ENCODE peak calls at places on chromosome 12, in ten cellular contexts. C, J, Y, F, R, X, O, E, B and P are unnamed samples.

GRCh38 chr12:57107456-57107855 is 3.7 kb downstream of the STAT6 start:
- DNase-seq in C (no peak), J (no peak), Y (no peak), F (peak; percentile 21), R (no peak), X (no peak), O (no peak), E (no peak), B (no peak), P (no peak)

GRCh38 chr12:121795029-121795977 is 1.8 kb upstream of the RHOF start:
- DNase-seq in C (peak; percentile 89), J (peak; percentile 74), Y (peak; percentile 96), F (peak; percentile 94), R (peak; percentile 85), X (peak; percentile 89), O (no peak), E (peak; percentile 83), B (no peak), P (peak; percentile 89)

GRCh38 chr12:124904306-124905098 is 9.9 kb downstream of the UBC start:
- DNase-seq in C (peak; percentile 91), J (no peak), Y (peak; percentile 88), F (peak; percentile 80), R (no peak), X (peak; percentile 83), O (no peak), E (no peak), B (no peak), P (no peak)

GRCh38 chr12:74722709-74723108 is 185.1 kb downstream of the ATXN7L3B start:
- DNase-seq in C (no peak), J (no peak), Y (no peak), F (no peak), R (no peak), X (no peak), O (no peak), E (no peak), B (no peak), P (no peak)

GRCh38 chr12:68259318-68259940 is 6.0 kb upstream of the IL22 start:
- DNase-seq in C (no peak), J (no peak), Y (no peak), F (no peak), R (no peak), X (no peak), O (peak; percentile 88), E (no peak), B (peak; percentile 43), P (no peak)

GRCh38 chr12:69428351-69429048 is 41.7 kb upstream of the FRS2 start:
- DNase-seq in C (no peak), J (no peak), Y (no peak), F (no peak), R (no peak), X (no peak), O (no peak), E (no peak), B (no peak), P (no peak)

GRCh38 chr12:106144847-106145246 is 6.1 kb upstream of the NUAK1 start:
- DNase-seq in C (no peak), J (no peak), Y (no peak), F (no peak), R (no peak), X (no peak), O (no peak), E (no peak), B (no peak), P (no peak)

GRCh38 chr12:93302331-93303229 is 75.1 kb upstream of the NUDT4 start:
- DNase-seq in C (no peak), J (no peak), Y (peak; percentile 61), F (no peak), R (no peak), X (no peak), O (no peak), E (no peak), B (no peak), P (no peak)

DNA sequence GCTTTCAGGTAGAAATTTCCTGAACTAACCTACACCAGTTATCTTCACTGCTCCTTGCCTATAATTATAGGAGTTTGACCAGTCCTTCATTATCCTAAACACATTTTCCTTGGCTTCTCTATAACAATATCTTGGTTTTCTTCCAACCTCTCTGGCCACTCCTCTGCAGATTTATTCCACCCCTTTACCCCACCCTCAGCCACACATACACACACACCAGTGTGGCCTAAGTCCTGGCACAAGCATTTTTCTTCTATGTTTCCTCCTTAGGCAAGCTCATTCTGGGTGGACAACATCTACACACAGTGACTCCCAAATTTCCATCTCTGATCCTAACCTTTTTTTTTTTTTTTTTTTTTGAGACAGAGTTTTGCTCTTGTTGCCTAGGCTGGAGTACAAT is 25.1 kb downstream of the CDK17 start:
- DNase-seq in C (no peak), J (no peak), Y (no peak), F (no peak), R (no peak), X (no peak), O (no peak), E (no peak), B (no peak), P (no peak)
- H3K27ac ChIP-seq in C (no peak overlapping the region), J (no peak overlapping the region), Y (no peak overlapping the region), F (no peak overlapping the region), R (peak overlapping the region; percentile 53), X (peak overlapping the region; percentile 73), O (no peak overlapping the region), E (no peak overlapping the region), B (no peak overlapping the region), P (no peak overlapping the region)

GRCh38 chr12:48980389-48980952 is 2.3 kb downstream of the WNT1 start:
- DNase-seq in C (no peak), J (no peak), Y (no peak), F (no peak), R (peak; percentile 40), X (no peak), O (no peak), E (no peak), B (no peak), P (no peak)

GRCh38 chr12:48977290-48978281 is 536 bp upstream of the WNT1 start:
- DNase-seq in C (peak; percentile 76), J (peak; percentile 52), Y (peak; percentile 52), F (peak; percentile 67), R (peak; percentile 77), X (no peak), O (no peak), E (peak; percentile 72), B (no peak), P (peak; percentile 59)

GRCh38 chr12:48979602-48980388 is 1.7 kb downstream of the WNT1 start:
- DNase-seq in C (peak; percentile 37), J (no peak), Y (no peak), F (peak; percentile 53), R (peak; percentile 57), X (no peak), O (no peak), E (no peak), B (no peak), P (no peak)

GRCh38 chr12:48978741-48979601 is 849 bp downstream of the WNT1 start:
- DNase-seq in C (no peak), J (no peak), Y (no peak), F (no peak), R (no peak), X (no peak), O (no peak), E (no peak), B (no peak), P (no peak)

DNA sequence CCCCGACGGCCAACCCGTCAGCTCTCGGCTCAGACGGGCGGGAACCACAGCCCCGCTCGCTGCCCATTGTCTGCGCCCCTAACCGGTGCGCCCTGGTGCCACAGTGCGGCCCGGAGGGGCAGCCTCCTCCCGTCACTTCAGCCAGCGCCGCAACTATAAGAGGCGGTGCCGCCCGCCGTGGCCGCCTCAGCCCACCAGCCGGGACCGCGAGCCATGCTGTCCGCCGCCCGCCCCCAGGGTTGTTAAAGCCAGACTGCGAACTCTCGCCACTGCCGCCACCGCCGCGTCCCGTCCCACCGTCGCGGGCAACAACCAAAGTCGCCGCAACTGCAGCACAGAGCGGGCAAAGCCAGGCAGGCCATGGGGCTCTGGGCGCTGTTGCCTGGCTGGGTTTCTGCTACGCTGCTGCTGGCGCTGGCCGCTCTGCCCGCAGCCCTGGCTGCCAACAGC is at the start of gene WNT1:
- DNase-seq in C (no peak), J (no peak), Y (no peak), F (no peak), R (no peak), X (no peak), O (no peak), E (no peak), B (no peak), P (no peak)
- H3K27ac ChIP-seq in C (no peak within 1 kb of the TSS), J (no peak within 1 kb of the TSS), Y (no peak within 1 kb of the TSS), F (no peak within 1 kb of the TSS), R (no peak within 1 kb of the TSS), X (no peak within 1 kb of the TSS), O (no peak within 1 kb of the TSS), E (no peak within 1 kb of the TSS), B (no peak within 1 kb of the TSS), P (no peak within 1 kb of the TSS)

DNA sequence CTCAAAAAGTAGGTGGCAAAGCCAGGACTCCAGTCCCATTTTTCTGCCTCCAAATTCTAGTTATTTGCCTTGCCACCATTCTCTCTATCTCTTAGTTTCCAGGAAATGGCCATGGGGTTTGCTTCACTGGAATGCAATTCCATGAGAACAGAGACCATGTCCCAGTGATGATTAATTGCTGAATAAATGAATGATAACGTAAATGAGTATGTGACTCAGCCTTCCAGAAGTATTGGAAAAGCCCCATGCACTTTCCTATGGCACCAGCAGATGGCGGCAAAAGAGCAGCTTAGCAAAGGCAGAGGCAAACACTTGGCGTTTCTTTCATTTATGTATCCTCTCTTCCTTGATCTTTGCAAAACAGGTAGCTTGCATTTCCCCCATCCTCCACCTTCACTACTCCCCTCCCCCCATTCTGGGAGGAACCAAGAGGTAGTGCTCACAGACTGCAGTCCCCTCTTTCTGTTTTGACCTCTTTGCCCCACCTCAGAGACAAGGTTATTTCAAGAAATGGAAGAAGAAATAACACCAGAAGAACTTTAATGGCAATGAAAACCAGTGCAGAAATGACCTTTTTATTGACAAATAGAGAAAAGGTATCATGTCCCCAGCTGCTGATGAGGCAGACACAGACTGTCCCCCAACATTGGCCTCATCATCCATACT is 21.3 kb downstream of the TBX3 start:
- DNase-seq in C (peak; percentile 73), J (peak; percentile 14), Y (peak; percentile 89), F (peak; percentile 88), R (peak; percentile 22), X (peak; percentile 70), O (peak; percentile 65), E (peak; percentile 51), B (peak; percentile 64), P (peak; percentile 39)
- H3K27ac ChIP-seq in C (no peak overlapping the region), J (no peak overlapping the region), Y (no peak overlapping the region), F (no peak overlapping the region), R (no peak overlapping the region), X (no peak overlapping the region), O (peak overlapping the region; percentile 46), E (no peak overlapping the region), B (no peak overlapping the region), P (no peak overlapping the region)

GRCh38 chr12:116820077-116820656 is 61.1 kb downstream of the HRK start:
- DNase-seq in C (no peak), J (no peak), Y (no peak), F (no peak), R (no peak), X (no peak), O (no peak), E (no peak), B (no peak), P (no peak)

GRCh38 chr12:116818948-116819832 is 62.1 kb downstream of the HRK start:
- DNase-seq in C (peak; percentile 94), J (peak; percentile 86), Y (peak; percentile 70), F (peak; percentile 91), R (peak; percentile 91), X (peak; percentile 90), O (peak; percentile 65), E (peak; percentile 88), B (peak; percentile 28), P (peak; percentile 93)

GRCh38 chr12:116818341-116818856 is 62.8 kb downstream of the HRK start:
- DNase-seq in C (peak; percentile 68), J (peak; percentile 15), Y (peak; percentile 23), F (peak; percentile 31), R (no peak), X (peak; percentile 37), O (no peak), E (peak; percentile 13), B (no peak), P (peak; percentile 17)

GRCh38 chr12:116821291-116821690 is 60.0 kb downstream of the HRK start:
- DNase-seq in C (no peak), J (no peak), Y (no peak), F (no peak), R (no peak), X (no peak), O (no peak), E (no peak), B (no peak), P (no peak)
- H3K27ac ChIP-seq in C (no peak overlapping the region), J (no peak overlapping the region), Y (no peak overlapping the region), F (no peak overlapping the region), R (no peak overlapping the region), X (no peak overlapping the region), O (no peak overlapping the region), E (no peak overlapping the region), B (no peak overlapping the region), P (no peak overlapping the region)